ENCODE peak calls at places on chromosome 1, in four cellular contexts. One of them, this sample, is unnamed.

GRCh38 chr1:51331206-51332100 is 1.1 kb upstream of the TTC39A start:
- DNase-seq in mesendoderm: peak; percentile 92
- DNase-seq in trophoblast cell: peak; percentile 31
- DNase-seq in H1: no peak
- DNase-seq in this sample: peak; percentile 75

GRCh38 chr1:176073524-176074157 is 133.4 kb downstream of the COP1 start:
- DNase-seq in trophoblast cell: peak; percentile 93
- DNase-seq in mesendoderm: peak; percentile 83
- DNase-seq in H1: no peak
- DNase-seq in this sample: no peak

GRCh38 chr1:205187420-205187819 is 24.1 kb downstream of the DSTYK start:
- DNase-seq in H1: no peak
- DNase-seq in trophoblast cell: no peak
- DNase-seq in mesendoderm: no peak
- DNase-seq in this sample: no peak

GRCh38 chr1:162972768-162973167 is 96.4 kb upstream of the RGS4 start:
- DNase-seq in H1: no peak
- DNase-seq in mesendoderm: no peak
- DNase-seq in trophoblast cell: no peak
- DNase-seq in this sample: no peak

GRCh38 chr1:115980998-115981993 is 5.0 kb downstream of the SLC22A15 start:
- DNase-seq in H1: no peak
- DNase-seq in mesendoderm: peak; percentile 91
- DNase-seq in trophoblast cell: peak; percentile 68
- DNase-seq in this sample: peak; percentile 65

GRCh38 chr1:193417945-193418744 is 231.7 kb upstream of the B3GALT2 start:
- DNase-seq in mesendoderm: no peak
- DNase-seq in trophoblast cell: no peak
- DNase-seq in H1: no peak
- DNase-seq in this sample: no peak

GRCh38 chr1:241275226-241275625 is 81.8 kb downstream of the RGS7 start:
- DNase-seq in trophoblast cell: no peak
- DNase-seq in H1: no peak
- DNase-seq in mesendoderm: no peak
- DNase-seq in this sample: no peak

GRCh38 chr1:24193046-24193445 is 6.0 kb upstream of the IFNLR1 start:
- DNase-seq in mesendoderm: peak; percentile 59
- DNase-seq in trophoblast cell: no peak
- DNase-seq in H1: no peak
- DNase-seq in this sample: peak; percentile 55

GRCh38 chr1:52603680-52604501 is 1.7 kb downstream of the GPX7 start:
- DNase-seq in mesendoderm: no peak
- DNase-seq in H1: no peak
- DNase-seq in trophoblast cell: peak; percentile 8
- DNase-seq in this sample: no peak

GRCh38 chr1:27811741-27812500 is 18.7 kb upstream of the PPP1R8 start:
- DNase-seq in trophoblast cell: no peak
- DNase-seq in mesendoderm: no peak
- DNase-seq in H1: no peak
- DNase-seq in this sample: no peak

GRCh38 chr1:46656643-46657042 is 11.5 kb downstream of the ATPAF1 start:
- DNase-seq in H1: no peak
- DNase-seq in mesendoderm: no peak
- DNase-seq in trophoblast cell: no peak
- DNase-seq in this sample: no peak

GRCh38 chr1:21935393-21935804 is 1.7 kb downstream of the HSPG2 start:
- DNase-seq in trophoblast cell: peak; percentile 34
- DNase-seq in mesendoderm: no peak
- DNase-seq in H1: no peak
- DNase-seq in this sample: no peak
- H3K79me2 ChIP-seq in trophoblast cell: peaks cover 43% of the 10 kb centered on the region
- H3K79me2 ChIP-seq in mesendoderm: peaks cover 40% of the 10 kb centered on the region
- H3K79me2 ChIP-seq in H1: peaks cover 6% of the 10 kb centered on the region
- H3K79me2 ChIP-seq in this sample: peaks cover 6% of the 10 kb centered on the region

GRCh38 chr1:234616644-234617043 is 6.7 kb upstream of the IRF2BP2 start:
- DNase-seq in mesendoderm: no peak
- DNase-seq in H1: no peak
- DNase-seq in trophoblast cell: no peak
- DNase-seq in this sample: no peak

GRCh38 chr1:234618726-234619049 is 8.7 kb upstream of the IRF2BP2 start:
- DNase-seq in mesendoderm: no peak
- DNase-seq in H1: no peak
- DNase-seq in trophoblast cell: no peak
- DNase-seq in this sample: no peak

GRCh38 chr1:234617986-234618725 is 8.2 kb upstream of the IRF2BP2 start:
- DNase-seq in H1: no peak
- DNase-seq in mesendoderm: peak; percentile 62
- DNase-seq in trophoblast cell: peak; percentile 85
- DNase-seq in this sample: no peak

GRCh38 chr1:234619071-234619480 is 9.1 kb upstream of the IRF2BP2 start:
- DNase-seq in H1: no peak
- DNase-seq in trophoblast cell: peak; percentile 33
- DNase-seq in mesendoderm: no peak
- DNase-seq in this sample: no peak

GRCh38 chr1:234617135-234617985 is 7.4 kb upstream of the IRF2BP2 start:
- DNase-seq in mesendoderm: peak; percentile 79
- DNase-seq in trophoblast cell: peak; percentile 74
- DNase-seq in H1: no peak
- DNase-seq in this sample: no peak
- H2BK120ac ChIP-seq in mesendoderm: peak overlapping the region; percentile 68
- H2BK120ac ChIP-seq in trophoblast cell: peak overlapping the region; percentile 95
- H2BK120ac ChIP-seq in H1: peak overlapping the region; percentile 75
- H2BK120ac ChIP-seq in this sample: no peak overlapping the region

GRCh38 chr1:41238311-41239094 is 3.6 kb downstream of the SCMH1 start:
- DNase-seq in trophoblast cell: no peak
- DNase-seq in H1: no peak
- DNase-seq in mesendoderm: no peak
- DNase-seq in this sample: no peak

GRCh38 chr1:41241748-41242644 is at the start of gene SCMH1:
- DNase-seq in trophoblast cell: peak; percentile 89
- DNase-seq in H1: peak; percentile 81
- DNase-seq in mesendoderm: peak; percentile 79
- DNase-seq in this sample: peak; percentile 71

GRCh38 chr1:41240806-41241747 is 1.0 kb downstream of the SCMH1 start:
- DNase-seq in mesendoderm: peak; percentile 51
- DNase-seq in H1: peak; percentile 76
- DNase-seq in trophoblast cell: peak; percentile 52
- DNase-seq in this sample: peak; percentile 61

GRCh38 chr1:41242645-41243171 is 602 bp upstream of the SCMH1 start:
- DNase-seq in trophoblast cell: no peak
- DNase-seq in H1: no peak
- DNase-seq in mesendoderm: peak; percentile 19
- DNase-seq in this sample: no peak

DNA sequence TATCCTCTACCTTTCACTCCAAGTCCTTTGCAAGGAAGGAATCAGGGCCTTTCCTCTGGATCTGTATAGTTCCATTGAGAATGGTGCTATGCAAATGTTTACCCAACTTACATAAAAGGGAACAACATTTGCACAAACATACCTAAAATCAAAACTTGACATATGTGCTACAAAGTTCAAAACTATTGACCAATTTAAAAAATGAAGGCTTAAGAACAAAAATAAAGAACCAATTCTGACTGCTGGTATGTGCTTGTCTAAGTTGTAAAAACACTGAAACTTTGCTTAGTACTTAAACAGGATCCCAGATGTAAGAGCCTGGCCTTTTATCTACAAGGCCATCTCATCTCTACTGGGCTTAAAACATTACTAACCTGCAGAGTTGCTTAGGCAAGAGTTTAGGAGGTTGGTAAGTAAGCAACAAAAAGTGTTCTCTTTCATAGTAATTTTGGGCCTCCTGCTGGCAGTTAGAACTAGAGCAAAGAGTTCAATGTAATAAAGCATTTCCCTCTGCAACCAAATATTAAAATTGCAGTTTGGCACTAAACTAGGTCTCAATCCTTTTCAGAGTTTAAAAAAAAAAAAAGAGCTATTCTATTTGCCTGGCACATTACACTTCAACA is 2.0 kb downstream of the SCMH1 start:
- DNase-seq in H1: no peak
- DNase-seq in mesendoderm: peak; percentile 28
- DNase-seq in trophoblast cell: peak; percentile 84
- DNase-seq in this sample: no peak
- H3K79me2 ChIP-seq in H1: no peaks in the 10 kb centered on the region
- H3K79me2 ChIP-seq in mesendoderm: no peaks in the 10 kb centered on the region
- H3K79me2 ChIP-seq in trophoblast cell: peaks cover 12% of the 10 kb centered on the region
- H3K79me2 ChIP-seq in this sample: peaks cover 3% of the 10 kb centered on the region

DNA sequence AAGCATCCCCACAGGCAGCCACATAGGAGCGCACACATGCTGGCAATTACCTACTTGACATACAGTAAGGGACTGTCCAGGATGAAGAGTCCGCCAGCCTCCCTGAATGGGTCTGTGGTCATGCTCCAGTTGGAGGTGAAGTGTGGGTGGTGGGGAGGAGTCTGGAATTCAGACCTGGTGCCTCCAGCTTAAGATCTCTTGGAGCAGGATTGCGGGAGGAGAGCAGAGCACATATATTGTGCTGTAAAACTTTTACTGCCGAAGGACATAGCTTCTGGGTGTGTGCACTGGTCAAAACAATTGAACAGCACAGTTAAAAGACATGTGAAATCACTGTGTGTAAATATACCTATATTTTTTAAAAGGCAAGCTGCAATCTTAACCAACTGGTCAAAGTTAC is 17.9 kb downstream of the STK40 start:
- DNase-seq in H1: no peak
- DNase-seq in trophoblast cell: no peak
- DNase-seq in mesendoderm: no peak
- DNase-seq in this sample: no peak
- H2BK120ac ChIP-seq in H1: no peak overlapping the region
- H2BK120ac ChIP-seq in trophoblast cell: no peak overlapping the region
- H2BK120ac ChIP-seq in mesendoderm: no peak overlapping the region
- H2BK120ac ChIP-seq in this sample: no peak overlapping the region

GRCh38 chr1:169111472-169111871 is 5.0 kb downstream of the ATP1B1 start:
- DNase-seq in H1: no peak
- DNase-seq in mesendoderm: no peak
- DNase-seq in trophoblast cell: no peak
- DNase-seq in this sample: no peak
- H3K79me2 ChIP-seq in H1: peaks cover 22% of the 10 kb centered on the region
- H3K79me2 ChIP-seq in mesendoderm: peaks cover 52% of the 10 kb centered on the region
- H3K79me2 ChIP-seq in trophoblast cell: peaks cover 25% of the 10 kb centered on the region
- H3K79me2 ChIP-seq in this sample: peaks cover 35% of the 10 kb centered on the region

GRCh38 chr1:202806845-202807366 is 1.3 kb downstream of the KDM5B start:
- DNase-seq in H1: peak; percentile 59
- DNase-seq in trophoblast cell: peak; percentile 33
- DNase-seq in mesendoderm: peak; percentile 57
- DNase-seq in this sample: no peak
- H2BK120ac ChIP-seq in H1: no peak overlapping the region
- H2BK120ac ChIP-seq in trophoblast cell: peak overlapping the region; percentile 12
- H2BK120ac ChIP-seq in mesendoderm: peak overlapping the region; percentile 55
- H2BK120ac ChIP-seq in this sample: no peak overlapping the region

DNA sequence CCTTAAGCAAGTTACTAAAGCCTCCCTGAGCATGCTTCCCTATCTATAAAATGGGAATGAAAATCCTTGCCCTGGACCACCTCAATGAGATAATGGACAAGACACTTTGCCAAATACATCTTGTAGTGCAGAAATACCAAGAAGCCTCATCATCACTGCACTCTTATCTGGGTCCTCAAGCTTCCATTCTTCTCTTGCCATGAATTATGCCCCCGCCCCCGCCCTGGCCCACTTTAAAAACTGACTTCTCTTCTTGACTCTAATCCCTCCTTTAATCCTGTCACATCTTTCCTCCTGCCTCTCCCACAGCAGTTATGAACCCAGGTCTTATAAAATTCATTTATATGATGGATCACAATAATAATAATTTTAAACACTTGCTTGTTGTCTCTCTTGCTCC is 14.8 kb downstream of the ARHGEF11 start:
- DNase-seq in H1: no peak
- DNase-seq in trophoblast cell: no peak
- DNase-seq in mesendoderm: no peak
- DNase-seq in this sample: no peak
- H3K79me2 ChIP-seq in H1: peaks cover 11% of the 10 kb centered on the region
- H3K79me2 ChIP-seq in trophoblast cell: no peaks in the 10 kb centered on the region
- H3K79me2 ChIP-seq in mesendoderm: peaks cover 15% of the 10 kb centered on the region
- H3K79me2 ChIP-seq in this sample: peaks cover 2% of the 10 kb centered on the region